ENCODE peak calls at places on chromosomes 2 and 18, in eight cellular contexts. F is body of pancreas; T is stomach; K is cardiac muscle cell; O is Peyer's patch; P is suprapubic skin; A is DND-41; D is CD8-positive, alpha-beta T cell. L is an unnamed sample. For H3K36me3, the result is how much of the 10 kb centered on the place peaks cover.

GRCh38 chr18:35688757-35689156 is 107.2 kb downstream of the GALNT1 start:
- DNase-seq in O (no peak), D (no peak), A (no peak), F (no peak), K (no peak), P (no peak), T (no peak), L (no peak)

GRCh38 chr18:50855976-50856772 is 22.7 kb upstream of the ME2 start:
- DNase-seq in O (no peak), A (no peak), F (no peak), T (no peak), P (no peak), D (no peak), K (no peak), L (no peak)

GRCh38 chr18:12998332-12999060 is 7.3 kb downstream of the CEP192 start:
- DNase-seq in K (no peak), F (no peak), D (no peak), T (no peak), O (no peak), A (no peak), P (no peak), L (no peak)

GRCh38 chr2:201558232-201558631 is 85.1 kb downstream of the TMEM237 start:
- DNase-seq in K (no peak), T (no peak), D (no peak), F (no peak), O (no peak), A (no peak), P (no peak), L (peak)

GRCh38 chr18:63273170-63273925 is 46.2 kb downstream of the BCL2 start:
- DNase-seq in K (no peak), F (no peak), T (no peak), P (no peak), O (peak), A (no peak), D (no peak), L (no peak)

GRCh38 chr2:217338306-217338916 is 478.5 kb upstream of the TNP1 start:
- DNase-seq in D (no peak), O (no peak), F (no peak), P (no peak), T (no peak), A (no peak), K (peak), L (no peak)

GRCh38 chr2:48400553-48401179 is 129.3 kb upstream of the STON1 start:
- DNase-seq in T (no peak), K (no peak), D (no peak), A (no peak), P (no peak), O (no peak), F (no peak), L (no peak)

GRCh38 chr2:59177748-59178147 is 936.6 kb upstream of the FANCL start:
- DNase-seq in T (no peak), O (no peak), P (no peak), K (no peak), D (no peak), A (no peak), F (no peak), L (no peak)

GRCh38 chr2:26585100-26585499 is 56.1 kb downstream of the CIB4 start:
- DNase-seq in D (no peak), K (no peak), T (no peak), A (no peak), P (peak), F (no peak), O (no peak), L (no peak)

GRCh38 chr2:119679846-119680245 is 845 bp downstream of the TMEM177 start:
- DNase-seq in P (no peak), T (no peak), A (no peak), O (no peak), D (no peak), K (no peak), F (no peak), L (peak)

DNA sequence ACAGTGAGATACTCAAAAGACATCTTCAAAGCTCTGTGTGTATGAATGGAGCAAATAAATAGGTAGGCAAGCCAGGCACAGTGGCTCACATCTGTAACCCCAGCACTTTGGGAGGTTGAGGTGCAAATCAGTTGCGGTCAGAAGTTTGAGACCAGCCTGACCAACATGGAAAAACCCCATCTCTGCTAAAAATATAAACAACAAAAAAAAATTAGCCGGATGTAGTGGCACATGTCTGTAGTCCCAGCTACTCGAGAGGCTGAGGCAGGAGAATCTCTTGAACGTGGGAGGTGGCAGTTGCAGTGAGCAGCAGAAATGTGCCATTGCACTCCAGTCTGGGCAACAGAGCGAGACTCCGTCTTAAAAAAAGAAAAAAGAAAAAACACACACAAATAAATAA is 945.1 kb upstream of the PIK3C3 start:
- DNase-seq in O (no peak), F (no peak), P (no peak), A (no peak), T (no peak), D (no peak), K (no peak), L (no peak)
- H3K36me3 ChIP-seq in O (under half), F (under half), P (under half), A (under half), T (under half), D (under half), K (under half), L (under half)

DNA sequence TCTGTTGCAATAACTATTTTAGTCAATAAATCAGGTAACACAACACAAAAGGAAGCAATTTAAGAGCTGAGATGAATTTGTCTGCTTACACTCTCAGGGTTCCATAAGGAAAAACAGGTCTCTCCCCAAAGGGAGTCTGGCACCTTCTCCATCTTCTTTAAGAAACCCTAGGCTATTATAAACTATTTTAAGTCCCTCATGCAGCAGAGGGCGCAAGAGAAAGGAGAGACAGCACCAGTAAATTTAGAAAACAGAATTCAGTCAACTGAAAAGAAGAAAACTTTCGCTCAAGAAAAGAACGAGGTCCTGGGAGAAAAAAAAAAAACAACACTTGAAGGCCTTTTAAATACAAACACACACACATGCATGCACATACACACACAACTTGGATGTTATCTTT is 19.1 kb downstream of the SULT1C4 start:
- DNase-seq in K (peak), F (no peak), A (no peak), D (no peak), P (no peak), T (no peak), O (no peak), L (peak)
- TF ChIP-seq CTCF in K (peak), F (no peak), A (no peak), D (no peak), P (no peak), T (no peak), O (no peak), L (peak)

GRCh38 chr2:7513834-7514233 is 596.6 kb downstream of the RNF144A start:
- DNase-seq in A (no peak), P (no peak), K (no peak), O (no peak), F (no peak), T (no peak), D (no peak), L (no peak)

GRCh38 chr2:7517851-7518250 is 600.6 kb downstream of the RNF144A start:
- DNase-seq in T (no peak), P (no peak), O (no peak), A (no peak), K (no peak), F (no peak), D (no peak), L (no peak)

GRCh38 chr2:7515327-7515726 is 598.1 kb downstream of the RNF144A start:
- DNase-seq in A (no peak), D (no peak), K (no peak), T (no peak), F (no peak), P (no peak), O (no peak), L (no peak)

GRCh38 chr2:7516447-7517121 is 599.4 kb downstream of the RNF144A start:
- DNase-seq in P (no peak), T (no peak), F (no peak), O (no peak), A (no peak), K (no peak), D (no peak), L (no peak)

DNA sequence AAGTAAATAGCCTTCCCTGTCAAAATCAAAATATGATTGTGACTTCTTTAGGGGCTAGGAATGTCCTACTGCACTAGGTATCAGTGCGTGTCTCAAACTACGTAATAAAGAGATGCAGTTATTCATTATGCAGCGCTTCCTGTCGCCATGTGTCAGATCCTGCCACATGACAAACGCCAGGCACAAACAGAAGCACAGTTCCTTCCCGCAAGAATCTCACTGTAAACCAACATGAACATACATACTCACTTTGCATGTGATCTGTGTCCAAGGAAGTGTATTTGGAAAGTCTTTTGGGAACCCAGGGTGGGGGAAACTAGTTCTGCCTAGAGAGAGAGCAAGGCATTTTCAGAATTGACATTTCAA is 599.9 kb downstream of the RNF144A start:
- DNase-seq in K (no peak), A (no peak), F (no peak), P (no peak), T (no peak), O (no peak), D (no peak), L (no peak)
- H3K4me3 ChIP-seq in K (no peak), A (no peak), F (no peak), P (no peak), T (no peak), O (no peak), D (no peak), L (no peak)

GRCh38 chr2:112760149-112760548 is 4.3 kb downstream of the CKAP2L start:
- DNase-seq in O (no peak), K (no peak), T (no peak), A (no peak), D (no peak), P (no peak), F (no peak), L (no peak)
- H3K36me3 ChIP-seq in O (under half), K (under half), T (under half), A (half or more), D (under half), P (under half), F (under half), L (half or more)

DNA sequence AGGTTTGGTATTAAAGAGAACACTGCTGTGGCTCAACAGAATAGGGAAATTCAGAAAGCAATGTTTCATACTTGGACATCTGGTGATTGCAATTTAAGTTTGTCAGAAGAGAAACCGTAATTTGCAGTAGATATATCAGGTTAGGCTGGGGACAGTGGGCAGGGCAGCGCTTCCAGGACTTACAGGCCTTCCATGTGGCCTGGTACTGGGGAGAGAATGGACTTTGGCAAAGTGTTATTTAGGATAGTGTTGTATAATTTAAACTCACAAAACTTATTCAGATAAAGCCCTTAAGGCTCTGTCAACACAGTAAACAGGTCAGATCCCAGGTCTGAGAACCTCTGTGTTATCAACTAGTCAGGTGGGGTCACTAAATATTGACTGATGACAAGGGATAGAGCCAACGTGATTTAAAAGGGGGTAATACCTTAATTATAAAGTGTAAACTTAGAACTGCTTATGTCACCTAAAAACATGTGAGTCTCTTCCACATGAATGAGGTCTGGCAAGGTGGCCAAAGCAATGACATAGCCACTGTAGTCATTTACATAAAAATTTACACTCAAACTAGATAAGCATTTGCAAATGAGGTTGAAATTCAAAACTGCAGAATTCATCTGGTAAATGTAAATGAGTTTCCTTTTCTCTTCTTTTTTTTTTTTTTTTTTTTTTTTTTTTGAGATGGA is 80.2 kb upstream of the DNMT3A start:
- DNase-seq in D (no peak), O (no peak), T (no peak), K (no peak), A (no peak), F (no peak), P (no peak), L (no peak)
- TF ChIP-seq CTCF in D (no peak), O (no peak), T (no peak), K (no peak), A (no peak), F (no peak), P (no peak), L (no peak)

DNA sequence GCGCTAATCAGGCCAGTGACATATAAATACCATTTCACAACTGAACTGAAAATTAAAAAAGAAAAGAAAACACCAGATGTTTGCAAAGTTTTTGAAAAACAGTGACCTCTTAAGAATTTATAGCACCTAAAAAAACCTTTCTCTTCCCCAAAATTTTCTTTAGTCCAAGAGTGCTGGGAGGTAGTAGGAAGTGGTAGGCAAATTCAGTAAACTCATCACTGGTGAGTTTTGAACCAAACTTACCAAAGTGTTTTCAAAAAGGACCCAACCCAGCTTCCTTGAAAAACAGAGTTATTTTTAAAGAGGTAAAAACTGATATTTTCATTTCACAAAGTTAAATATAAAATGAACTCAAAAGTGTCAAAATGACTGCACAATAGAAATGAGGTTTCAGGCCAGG is 90.4 kb downstream of the TMEM247 start:
- DNase-seq in A (no peak), F (no peak), D (no peak), P (no peak), O (no peak), K (no peak), T (no peak), L (no peak)
- H3K4me3 ChIP-seq in A (no peak), F (no peak), D (no peak), P (no peak), O (no peak), K (peak), T (no peak), L (no peak)

GRCh38 chr2:38344813-38345212 is 32.3 kb downstream of the ATL2 start:
- DNase-seq in D (no peak), F (no peak), T (no peak), O (no peak), A (no peak), K (no peak), P (no peak), L (no peak)

GRCh38 chr2:38343212-38343611 is 33.9 kb downstream of the ATL2 start:
- DNase-seq in T (no peak), K (no peak), O (no peak), D (no peak), F (no peak), A (no peak), P (no peak), L (no peak)

GRCh38 chr2:38345323-38346038 is 31.6 kb downstream of the ATL2 start:
- DNase-seq in K (no peak), T (no peak), D (no peak), O (no peak), F (no peak), A (no peak), P (no peak), L (no peak)
- H3K36me3 ChIP-seq in K (under half), T (under half), D (under half), O (under half), F (under half), A (under half), P (under half), L (half or more)